ENCODE peak calls at places on chromosomes 1 and 21, in seven cellular contexts. One of them, this sample, is unnamed.

GRCh38 chr1:30668026-30668425 is 55.4 kb downstream of the MATN1 start:
- DNase-seq in dorsolateral prefrontal cortex: no peak
- DNase-seq in AG04450: no peak
- DNase-seq in upper lobe of right lung: peak
- DNase-seq in IMR-90: peak
- DNase-seq in A549: no peak
- DNase-seq in brain microvascular endothelial cell: no peak
- DNase-seq in this sample: peak

GRCh38 chr1:85884372-85885035 is 176.3 kb upstream of the ZNHIT6 start:
- DNase-seq in dorsolateral prefrontal cortex: no peak
- DNase-seq in AG04450: no peak
- DNase-seq in upper lobe of right lung: no peak
- DNase-seq in IMR-90: peak
- DNase-seq in A549: no peak
- DNase-seq in brain microvascular endothelial cell: no peak
- DNase-seq in this sample: no peak

GRCh38 chr1:246291141-246291540 is 215.9 kb downstream of the SMYD3 start:
- DNase-seq in dorsolateral prefrontal cortex: no peak
- DNase-seq in AG04450: no peak
- DNase-seq in upper lobe of right lung: no peak
- DNase-seq in IMR-90: no peak
- DNase-seq in A549: no peak
- DNase-seq in brain microvascular endothelial cell: no peak
- DNase-seq in this sample: no peak

GRCh38 chr21:41435728-41436127 is 9.7 kb downstream of the MX1 start:
- DNase-seq in dorsolateral prefrontal cortex: no peak
- DNase-seq in AG04450: no peak
- DNase-seq in upper lobe of right lung: no peak
- DNase-seq in IMR-90: no peak
- DNase-seq in A549: no peak
- DNase-seq in brain microvascular endothelial cell: no peak
- DNase-seq in this sample: no peak

GRCh38 chr1:90201467-90202358 is 206.8 kb downstream of the ZNF326 start:
- DNase-seq in dorsolateral prefrontal cortex: no peak
- DNase-seq in AG04450: peak
- DNase-seq in upper lobe of right lung: no peak
- DNase-seq in IMR-90: peak
- DNase-seq in A549: peak
- DNase-seq in brain microvascular endothelial cell: no peak
- DNase-seq in this sample: peak

GRCh38 chr1:193069748-193070394 is 10.5 kb downstream of the RO60 start:
- DNase-seq in dorsolateral prefrontal cortex: no peak
- DNase-seq in AG04450: no peak
- DNase-seq in upper lobe of right lung: no peak
- DNase-seq in IMR-90: no peak
- DNase-seq in A549: peak
- DNase-seq in brain microvascular endothelial cell: no peak
- DNase-seq in this sample: no peak

GRCh38 chr1:207817778-207818751 is 66.2 kb downstream of the CD46 start:
- DNase-seq in dorsolateral prefrontal cortex: no peak
- DNase-seq in AG04450: no peak
- DNase-seq in upper lobe of right lung: no peak
- DNase-seq in IMR-90: no peak
- DNase-seq in A549: no peak
- DNase-seq in brain microvascular endothelial cell: no peak
- DNase-seq in this sample: no peak

GRCh38 chr1:47402591-47402990 is 13.5 kb upstream of the FOXE3 start:
- DNase-seq in dorsolateral prefrontal cortex: no peak
- DNase-seq in AG04450: no peak
- DNase-seq in upper lobe of right lung: no peak
- DNase-seq in IMR-90: no peak
- DNase-seq in A549: no peak
- DNase-seq in brain microvascular endothelial cell: no peak
- DNase-seq in this sample: no peak

GRCh38 chr1:119139393-119139792 is 1.1 kb downstream of the WARS2 start:
- DNase-seq in dorsolateral prefrontal cortex: no peak
- DNase-seq in AG04450: no peak
- DNase-seq in upper lobe of right lung: no peak
- DNase-seq in IMR-90: no peak
- DNase-seq in A549: no peak
- DNase-seq in brain microvascular endothelial cell: no peak
- DNase-seq in this sample: no peak

GRCh38 chr1:178908358-178908757 is 37.5 kb upstream of the ANGPTL1 start:
- DNase-seq in dorsolateral prefrontal cortex: no peak
- DNase-seq in AG04450: no peak
- DNase-seq in upper lobe of right lung: no peak
- DNase-seq in IMR-90: peak
- DNase-seq in A549: no peak
- DNase-seq in brain microvascular endothelial cell: no peak
- DNase-seq in this sample: peak

GRCh38 chr21:33205476-33205875 is 24.3 kb upstream of the IFNAR2 start:
- DNase-seq in dorsolateral prefrontal cortex: no peak
- DNase-seq in AG04450: no peak
- DNase-seq in upper lobe of right lung: no peak
- DNase-seq in IMR-90: no peak
- DNase-seq in A549: peak
- DNase-seq in brain microvascular endothelial cell: no peak
- DNase-seq in this sample: no peak

GRCh38 chr1:172144445-172145060 is 275.9 kb upstream of the C1orf105 start:
- DNase-seq in dorsolateral prefrontal cortex: no peak
- DNase-seq in AG04450: peak
- DNase-seq in upper lobe of right lung: peak
- DNase-seq in IMR-90: peak
- DNase-seq in A549: no peak
- DNase-seq in brain microvascular endothelial cell: peak
- DNase-seq in this sample: peak

GRCh38 chr1:68376441-68376840 is 73.3 kb downstream of the RPE65 start:
- DNase-seq in dorsolateral prefrontal cortex: no peak
- DNase-seq in AG04450: no peak
- DNase-seq in upper lobe of right lung: no peak
- DNase-seq in IMR-90: no peak
- DNase-seq in A549: no peak
- DNase-seq in brain microvascular endothelial cell: no peak
- DNase-seq in this sample: no peak

GRCh38 chr1:84095308-84095707 is 48.8 kb upstream of the PRKACB start:
- DNase-seq in dorsolateral prefrontal cortex: no peak
- DNase-seq in AG04450: no peak
- DNase-seq in upper lobe of right lung: no peak
- DNase-seq in IMR-90: no peak
- DNase-seq in A549: no peak
- DNase-seq in brain microvascular endothelial cell: no peak
- DNase-seq in this sample: no peak

GRCh38 chr1:84086616-84087015 is 57.5 kb upstream of the PRKACB start:
- DNase-seq in dorsolateral prefrontal cortex: no peak
- DNase-seq in AG04450: no peak
- DNase-seq in upper lobe of right lung: peak
- DNase-seq in IMR-90: no peak
- DNase-seq in A549: no peak
- DNase-seq in brain microvascular endothelial cell: no peak
- DNase-seq in this sample: no peak

GRCh38 chr1:84086189-84086588 is 57.9 kb upstream of the PRKACB start:
- DNase-seq in dorsolateral prefrontal cortex: no peak
- DNase-seq in AG04450: no peak
- DNase-seq in upper lobe of right lung: peak
- DNase-seq in IMR-90: no peak
- DNase-seq in A549: no peak
- DNase-seq in brain microvascular endothelial cell: no peak
- DNase-seq in this sample: no peak

GRCh38 chr1:84090447-84091244 is 53.4 kb upstream of the PRKACB start:
- DNase-seq in dorsolateral prefrontal cortex: no peak
- DNase-seq in AG04450: no peak
- DNase-seq in upper lobe of right lung: no peak
- DNase-seq in IMR-90: no peak
- DNase-seq in A549: no peak
- DNase-seq in brain microvascular endothelial cell: no peak
- DNase-seq in this sample: peak

GRCh38 chr1:84089470-84090261 is 54.4 kb upstream of the PRKACB start:
- DNase-seq in dorsolateral prefrontal cortex: no peak
- DNase-seq in AG04450: no peak
- DNase-seq in upper lobe of right lung: no peak
- DNase-seq in IMR-90: peak
- DNase-seq in A549: peak
- DNase-seq in brain microvascular endothelial cell: peak
- DNase-seq in this sample: peak
- H3K27ac ChIP-seq in dorsolateral prefrontal cortex: no peak
- H3K27ac ChIP-seq in AG04450: no peak
- H3K27ac ChIP-seq in upper lobe of right lung: no peak
- H3K27ac ChIP-seq in IMR-90: no peak
- H3K27ac ChIP-seq in A549: no peak
- H3K27ac ChIP-seq in brain microvascular endothelial cell: no peak
- H3K27ac ChIP-seq in this sample: no peak

GRCh38 chr1:48789903-48790302 is 13.2 kb upstream of the BEND5 start:
- DNase-seq in dorsolateral prefrontal cortex: no peak
- DNase-seq in AG04450: no peak
- DNase-seq in upper lobe of right lung: no peak
- DNase-seq in IMR-90: no peak
- DNase-seq in A549: no peak
- DNase-seq in brain microvascular endothelial cell: no peak
- DNase-seq in this sample: no peak
- H3K27ac ChIP-seq in dorsolateral prefrontal cortex: peak
- H3K27ac ChIP-seq in AG04450: no peak
- H3K27ac ChIP-seq in upper lobe of right lung: no peak
- H3K27ac ChIP-seq in IMR-90: no peak
- H3K27ac ChIP-seq in A549: no peak
- H3K27ac ChIP-seq in brain microvascular endothelial cell: no peak
- H3K27ac ChIP-seq in this sample: no peak

GRCh38 chr21:45885597-45885929 is 96.0 kb upstream of the COL6A1 start:
- DNase-seq in dorsolateral prefrontal cortex: no peak
- DNase-seq in AG04450: no peak
- DNase-seq in upper lobe of right lung: no peak
- DNase-seq in IMR-90: no peak
- DNase-seq in A549: no peak
- DNase-seq in brain microvascular endothelial cell: no peak
- DNase-seq in this sample: no peak
- H3K27ac ChIP-seq in dorsolateral prefrontal cortex: no peak
- H3K27ac ChIP-seq in AG04450: no peak
- H3K27ac ChIP-seq in upper lobe of right lung: no peak
- H3K27ac ChIP-seq in IMR-90: no peak
- H3K27ac ChIP-seq in A549: no peak
- H3K27ac ChIP-seq in brain microvascular endothelial cell: no peak
- H3K27ac ChIP-seq in this sample: no peak

DNA sequence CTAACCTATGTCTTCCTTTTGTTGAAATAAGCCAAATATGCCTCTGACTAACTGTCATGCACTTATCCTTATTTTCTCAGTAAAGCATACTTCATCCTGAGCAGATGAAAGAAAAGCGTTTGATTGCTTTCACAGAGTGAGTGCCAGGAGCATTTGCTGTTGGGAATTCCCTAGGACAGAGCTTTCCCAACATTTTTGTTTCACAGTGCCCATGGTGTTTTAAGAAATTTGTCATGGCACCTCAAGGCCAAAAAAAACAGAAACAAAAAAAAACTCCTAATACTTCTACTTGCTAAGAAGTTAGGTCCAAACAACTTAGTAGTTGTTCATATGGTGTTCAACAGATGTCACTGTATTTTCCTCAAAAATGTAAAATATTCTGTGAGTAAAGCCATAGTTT is 120.8 kb upstream of the BMP8A start:
- DNase-seq in dorsolateral prefrontal cortex: no peak
- DNase-seq in AG04450: no peak
- DNase-seq in upper lobe of right lung: no peak
- DNase-seq in IMR-90: no peak
- DNase-seq in A549: no peak
- DNase-seq in brain microvascular endothelial cell: no peak
- DNase-seq in this sample: peak
- H3K27ac ChIP-seq in dorsolateral prefrontal cortex: peak
- H3K27ac ChIP-seq in AG04450: no peak
- H3K27ac ChIP-seq in upper lobe of right lung: no peak
- H3K27ac ChIP-seq in IMR-90: no peak
- H3K27ac ChIP-seq in A549: no peak
- H3K27ac ChIP-seq in brain microvascular endothelial cell: no peak
- H3K27ac ChIP-seq in this sample: peak

GRCh38 chr1:183632087-183632486 is 3.5 kb downstream of the ARPC5 start:
- DNase-seq in dorsolateral prefrontal cortex: no peak
- DNase-seq in AG04450: no peak
- DNase-seq in upper lobe of right lung: no peak
- DNase-seq in IMR-90: peak
- DNase-seq in A549: no peak
- DNase-seq in brain microvascular endothelial cell: peak
- DNase-seq in this sample: peak
- H3K27ac ChIP-seq in dorsolateral prefrontal cortex: peak
- H3K27ac ChIP-seq in AG04450: no peak
- H3K27ac ChIP-seq in upper lobe of right lung: peak
- H3K27ac ChIP-seq in IMR-90: peak
- H3K27ac ChIP-seq in A549: no peak
- H3K27ac ChIP-seq in brain microvascular endothelial cell: peak
- H3K27ac ChIP-seq in this sample: peak

GRCh38 chr1:153960206-153960605 is 1.8 kb upstream of the CRTC2 start:
- DNase-seq in dorsolateral prefrontal cortex: no peak
- DNase-seq in AG04450: no peak
- DNase-seq in upper lobe of right lung: no peak
- DNase-seq in IMR-90: no peak
- DNase-seq in A549: no peak
- DNase-seq in brain microvascular endothelial cell: no peak
- DNase-seq in this sample: no peak

GRCh38 chr1:153963030-153963849 is at the start of gene SLC39A1:
- DNase-seq in dorsolateral prefrontal cortex: peak
- DNase-seq in AG04450: peak
- DNase-seq in upper lobe of right lung: peak
- DNase-seq in IMR-90: peak
- DNase-seq in A549: peak
- DNase-seq in brain microvascular endothelial cell: peak
- DNase-seq in this sample: peak

GRCh38 chr1:153959454-153959853 is 1.0 kb upstream of the CRTC2 start:
- DNase-seq in dorsolateral prefrontal cortex: no peak
- DNase-seq in AG04450: no peak
- DNase-seq in upper lobe of right lung: no peak
- DNase-seq in IMR-90: no peak
- DNase-seq in A549: no peak
- DNase-seq in brain microvascular endothelial cell: no peak
- DNase-seq in this sample: no peak

GRCh38 chr1:153962088-153963029 is 978 bp downstream of the SLC39A1 start:
- DNase-seq in dorsolateral prefrontal cortex: no peak
- DNase-seq in AG04450: no peak
- DNase-seq in upper lobe of right lung: no peak
- DNase-seq in IMR-90: peak
- DNase-seq in A549: peak
- DNase-seq in brain microvascular endothelial cell: no peak
- DNase-seq in this sample: no peak

DNA sequence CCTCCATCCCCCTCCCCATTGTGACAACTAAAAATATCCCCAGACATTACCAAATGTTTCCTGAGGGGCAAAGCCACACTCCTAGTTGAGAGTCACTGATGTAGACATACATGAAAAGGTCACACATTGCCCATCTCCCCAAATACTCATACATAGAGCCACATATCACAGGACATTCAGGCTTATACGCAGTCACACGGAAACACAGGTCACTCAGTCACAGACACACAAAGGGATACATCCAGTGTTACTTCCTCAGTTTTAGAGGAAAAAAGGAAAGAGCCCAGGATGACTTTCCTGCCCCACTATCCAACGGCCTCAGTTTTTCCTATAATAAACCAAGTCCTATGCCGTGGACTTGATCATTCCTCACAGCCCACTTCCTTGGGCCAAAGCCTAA is 1.9 kb downstream of the SLC39A1 start:
- DNase-seq in dorsolateral prefrontal cortex: no peak
- DNase-seq in AG04450: no peak
- DNase-seq in upper lobe of right lung: no peak
- DNase-seq in IMR-90: no peak
- DNase-seq in A549: no peak
- DNase-seq in brain microvascular endothelial cell: no peak
- DNase-seq in this sample: no peak
- H3K27ac ChIP-seq in dorsolateral prefrontal cortex: peak
- H3K27ac ChIP-seq in AG04450: no peak
- H3K27ac ChIP-seq in upper lobe of right lung: peak
- H3K27ac ChIP-seq in IMR-90: no peak
- H3K27ac ChIP-seq in A549: no peak
- H3K27ac ChIP-seq in brain microvascular endothelial cell: no peak
- H3K27ac ChIP-seq in this sample: no peak